ENCODE peak calls at places on chromosome 16, in four cellular contexts. V is dorsolateral prefrontal cortex, F is MM.1S, O is psoas muscle. J is an unnamed sample.

GRCh38 chr16:70700101-70701020 is 14.5 kb upstream of the MTSS2 start:
- DNase-seq in V (peak), O (peak), F (no peak), J (no peak)

GRCh38 chr16:61435356-61435755 is 600.9 kb downstream of the CDH8 start:
- DNase-seq in F (no peak), V (no peak), O (no peak), J (no peak)

GRCh38 chr16:78407191-78407590 is 307.7 kb downstream of the WWOX start:
- DNase-seq in O (no peak), V (no peak), F (no peak), J (no peak)

GRCh38 chr16:75052481-75053211 is 53.8 kb downstream of the ZNRF1 start:
- DNase-seq in V (no peak), F (no peak), O (no peak), J (no peak)

GRCh38 chr16:4618645-4619418 is 4.1 kb upstream of the UBALD1 start:
- DNase-seq in F (no peak), V (no peak), O (no peak), J (no peak)

GRCh38 chr16:69069504-69069903 is 35.9 kb upstream of the HAS3 start:
- DNase-seq in V (no peak), F (no peak), O (no peak), J (no peak)

GRCh38 chr16:57169327-57169726 is 16.5 kb downstream of the PSME3IP1 start:
- DNase-seq in O (no peak), F (no peak), V (no peak), J (no peak)

GRCh38 chr16:22092143-22092933 is at the start of gene VWA3A:
- DNase-seq in V (peak), O (no peak), F (no peak), J (no peak)

GRCh38 chr16:678858-679807 is 1.1 kb upstream of the STUB1 start:
- DNase-seq in O (peak), F (no peak), V (peak), J (peak)

GRCh38 chr16:10679921-10680320 is 14.8 kb downstream of the TEKT5 start:
- DNase-seq in F (no peak), V (no peak), O (no peak), J (no peak)

GRCh38 chr16:79191933-79192332 is 408.6 kb downstream of the MAF start:
- DNase-seq in V (no peak), O (no peak), F (no peak), J (no peak)

GRCh38 chr16:17590711-17591654 is 120.2 kb upstream of the XYLT1 start:
- DNase-seq in F (no peak), O (no peak), V (no peak), J (no peak)

GRCh38 chr16:55668337-55669281 is 12.8 kb downstream of the SLC6A2 start:
- DNase-seq in O (peak), F (no peak), V (no peak), J (no peak)

GRCh38 chr16:19879241-19879792 is 5.3 kb downstream of the GPRC5B start:
- DNase-seq in V (peak), O (no peak), F (no peak), J (no peak)

GRCh38 chr16:58678716-58679115 is 5.9 kb downstream of the SLC38A7 start:
- DNase-seq in V (peak), F (no peak), O (peak), J (peak)

GRCh38 chr16:46894011-46894672 is 10.0 kb downstream of the GPT2 start:
- DNase-seq in O (peak), V (peak), F (no peak), J (no peak)

GRCh38 chr16:4350787-4351659 is at the start of gene PAM16:
- DNase-seq in V (peak), F (peak), O (peak), J (peak)

GRCh38 chr16:90057738-90058173 is 19.4 kb downstream of the PRDM7 start:
- DNase-seq in V (no peak), O (no peak), F (no peak), J (peak)

GRCh38 chr16:88685156-88686061 is 898 bp downstream of the SNAI3 start:
- DNase-seq in O (no peak), V (no peak), F (peak), J (no peak)

GRCh38 chr16:80065565-80065964 is 465.0 kb upstream of the MAF start:
- DNase-seq in V (no peak), O (no peak), F (no peak), J (no peak)

GRCh38 chr16:21028728-21029127 is 121.9 kb downstream of the DNAH3 start:
- DNase-seq in V (no peak), F (no peak), O (no peak), J (no peak)

GRCh38 chr16:89410794-89411309 is 79.5 kb downstream of the ANKRD11 start:
- DNase-seq in O (peak), F (no peak), V (peak), J (no peak)

GRCh38 chr16:14629612-14629918 is 495 bp downstream of the PARN start:
- DNase-seq in F (no peak), V (no peak), O (no peak), J (no peak)

GRCh38 chr16:20647736-20648135 is 49.7 kb downstream of the ACSM1 start:
- DNase-seq in F (no peak), O (no peak), V (no peak), J (no peak)

GRCh38 chr16:80718480-80719220 is 85.7 kb downstream of the CDYL2 start:
- DNase-seq in V (no peak), O (no peak), F (no peak), J (no peak)

GRCh38 chr16:12470311-12471229 is 333.1 kb downstream of the CPPED1 start:
- DNase-seq in V (peak), O (peak), F (no peak), J (no peak)

GRCh38 chr16:381788-382717 is at the start of gene PGAP6:
- DNase-seq in O (peak), V (peak), F (peak), J (peak)

GRCh38 chr16:11613381-11614303 is 26.9 kb upstream of the LITAF start:
- DNase-seq in O (no peak), V (peak), F (no peak), J (peak)

DNA sequence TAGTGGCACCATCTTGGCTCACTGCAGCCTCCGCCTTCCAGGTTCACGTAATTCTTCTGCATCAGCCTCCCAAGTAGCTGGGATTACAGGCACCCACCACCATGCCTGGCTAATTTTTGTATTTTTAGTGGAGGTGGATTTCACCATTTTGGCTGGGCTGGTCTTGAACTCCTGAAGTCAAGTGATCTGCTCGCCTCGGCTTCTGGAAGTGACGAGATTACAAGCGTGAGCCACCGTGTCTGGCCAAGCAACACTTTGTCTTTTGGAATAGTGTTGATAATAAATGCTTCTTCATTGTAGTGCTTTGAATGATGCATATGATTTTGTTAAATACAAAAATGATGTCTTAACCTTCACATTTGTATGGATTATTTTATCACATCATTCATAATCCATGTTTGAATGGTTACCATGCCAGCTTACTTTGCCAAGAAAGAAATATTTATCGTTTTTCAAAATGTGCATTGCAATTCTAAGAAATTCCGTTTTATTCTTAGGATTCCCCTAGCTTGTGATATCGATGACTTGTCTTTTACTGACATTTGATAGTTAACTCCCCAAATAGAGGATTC is 29.1 kb downstream of the USP10 start:
- DNase-seq in O (no peak), V (no peak), F (no peak), J (no peak)
- H3K4me3 ChIP-seq in O (peak), V (no peak), F (no peak), J (peak)

DNA sequence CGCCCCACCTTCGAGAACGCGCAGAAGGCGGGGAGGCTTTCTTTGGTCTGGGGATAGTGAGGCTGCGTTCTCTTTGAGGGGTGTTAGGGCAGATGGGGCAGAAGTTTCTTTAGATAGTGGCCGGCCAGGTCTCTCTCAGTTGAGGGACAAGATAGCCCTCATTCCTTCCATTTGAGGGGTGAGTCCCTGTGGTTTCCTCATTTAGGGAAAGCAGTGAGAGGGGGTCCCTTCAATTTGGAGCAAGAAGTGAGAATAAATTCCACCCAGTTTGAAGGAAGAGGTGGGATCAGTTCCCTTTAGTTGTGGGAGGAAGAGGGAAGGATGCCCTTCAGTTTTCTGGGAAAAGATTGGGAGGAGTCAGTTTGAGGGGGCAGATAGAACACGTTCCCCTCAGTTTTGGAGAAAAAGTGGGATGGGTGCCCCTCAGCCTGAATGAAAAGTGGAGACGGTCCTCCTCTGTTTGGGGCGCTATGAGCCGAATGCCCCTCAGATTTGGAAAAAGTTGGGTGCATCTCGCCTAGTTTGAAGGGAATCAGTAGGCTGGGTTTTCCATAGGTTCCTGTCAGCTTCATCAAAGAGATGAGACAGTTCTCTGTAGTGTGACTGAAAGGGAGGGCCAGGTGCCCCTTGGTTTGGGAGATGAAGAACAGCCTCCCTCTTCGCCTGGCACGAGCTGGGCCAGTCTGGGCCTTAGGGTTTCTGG is 568 bp upstream of the FHOD1 start:
- DNase-seq in F (peak), O (no peak), V (no peak), J (no peak)
- TF ChIP-seq CTCF in F (no peak), O (no peak), V (no peak), J (no peak)

DNA sequence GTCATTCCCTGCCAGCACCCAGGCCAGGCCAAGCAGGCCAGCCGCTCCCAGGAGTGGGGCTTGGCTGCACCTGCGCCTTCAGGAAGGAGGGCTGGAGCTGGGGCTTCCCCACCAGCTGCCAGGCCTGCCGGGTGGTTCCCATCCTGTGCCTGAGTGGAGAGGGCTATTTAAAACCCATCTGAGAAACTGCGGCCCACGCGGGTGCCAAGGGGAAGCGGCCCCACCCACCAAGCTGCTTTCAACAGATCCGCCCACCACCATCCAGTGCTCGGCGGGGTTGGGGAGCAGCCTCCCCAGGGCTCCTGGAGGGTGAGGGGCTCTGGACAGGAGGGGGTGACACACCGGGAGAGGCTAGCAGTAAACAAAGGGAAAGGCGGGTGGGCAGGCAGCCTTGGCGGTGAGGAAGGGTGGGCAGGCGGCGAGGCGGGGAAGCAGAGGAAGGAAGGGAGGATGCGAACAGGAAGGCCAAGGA is 3.6 kb downstream of the NTHL1 start:
- DNase-seq in O (peak), V (peak), F (no peak), J (peak)
- H3K4me3 ChIP-seq in O (peak), V (no peak), F (no peak), J (no peak)

GRCh38 chr16:26762596-26762995 is 304.1 kb upstream of the C16orf82 start:
- DNase-seq in O (no peak), V (no peak), F (no peak), J (no peak)

GRCh38 chr16:26770547-26770946 is 296.2 kb upstream of the C16orf82 start:
- DNase-seq in F (no peak), O (no peak), V (no peak), J (no peak)

GRCh38 chr16:26765087-26765486 is 301.6 kb upstream of the C16orf82 start:
- DNase-seq in V (no peak), F (no peak), O (no peak), J (peak)
- TF ChIP-seq CTCF in V (peak), F (peak), O (peak), J (peak)

DNA sequence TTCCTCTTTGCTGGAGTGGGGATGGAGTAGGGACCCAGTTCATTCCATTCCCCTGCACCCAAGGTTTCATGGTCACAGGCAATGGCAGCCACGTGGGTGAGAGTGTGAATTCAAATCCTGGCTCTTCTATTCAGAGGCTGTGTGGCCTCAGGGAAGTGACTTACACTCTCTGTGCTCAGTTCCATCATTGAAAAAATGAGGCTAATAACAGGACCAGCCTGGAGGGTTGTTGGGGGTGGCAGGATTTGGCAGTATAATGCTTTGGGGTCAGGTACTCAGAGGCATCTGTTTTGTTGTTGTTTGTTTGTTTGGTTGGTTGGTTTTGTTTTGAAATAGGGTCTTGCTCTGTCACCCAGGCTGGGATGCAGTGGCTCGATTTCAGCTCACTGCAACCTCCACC is 2.2 kb upstream of the CRISPLD2 start:
- DNase-seq in O (no peak), F (no peak), V (no peak), J (no peak)
- H3K4me3 ChIP-seq in O (no peak), F (no peak), V (no peak), J (no peak)

DNA sequence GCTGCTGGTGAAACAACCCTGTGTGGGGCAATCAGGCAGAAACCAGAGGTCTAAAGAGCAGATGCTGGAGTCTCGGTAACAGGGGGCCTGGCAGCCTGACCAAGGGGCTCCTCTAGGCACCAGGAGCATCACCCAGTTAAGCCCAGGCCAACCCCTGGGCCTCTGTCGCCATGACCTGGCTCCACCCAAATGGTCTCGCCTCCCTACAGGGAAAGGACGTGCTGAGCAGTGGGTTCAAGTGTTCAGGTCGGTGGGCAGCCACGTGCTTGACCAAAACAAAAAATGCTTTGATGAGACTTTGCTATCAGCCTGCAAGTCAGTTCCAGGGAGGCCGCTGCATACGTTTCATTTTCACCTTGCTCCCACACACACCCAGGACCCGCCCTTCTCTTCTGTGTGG is 240.3 kb downstream of the ZNF423 start:
- DNase-seq in F (no peak), O (no peak), V (no peak), J (no peak)
- TF ChIP-seq CTCF in F (no peak), O (no peak), V (no peak), J (no peak)

GRCh38 chr16:86585821-86586611 is 7.7 kb downstream of the FOXL1 start:
- DNase-seq in V (no peak), O (no peak), F (no peak), J (no peak)
- H3K4me3 ChIP-seq in V (no peak), O (no peak), F (no peak), J (no peak)

DNA sequence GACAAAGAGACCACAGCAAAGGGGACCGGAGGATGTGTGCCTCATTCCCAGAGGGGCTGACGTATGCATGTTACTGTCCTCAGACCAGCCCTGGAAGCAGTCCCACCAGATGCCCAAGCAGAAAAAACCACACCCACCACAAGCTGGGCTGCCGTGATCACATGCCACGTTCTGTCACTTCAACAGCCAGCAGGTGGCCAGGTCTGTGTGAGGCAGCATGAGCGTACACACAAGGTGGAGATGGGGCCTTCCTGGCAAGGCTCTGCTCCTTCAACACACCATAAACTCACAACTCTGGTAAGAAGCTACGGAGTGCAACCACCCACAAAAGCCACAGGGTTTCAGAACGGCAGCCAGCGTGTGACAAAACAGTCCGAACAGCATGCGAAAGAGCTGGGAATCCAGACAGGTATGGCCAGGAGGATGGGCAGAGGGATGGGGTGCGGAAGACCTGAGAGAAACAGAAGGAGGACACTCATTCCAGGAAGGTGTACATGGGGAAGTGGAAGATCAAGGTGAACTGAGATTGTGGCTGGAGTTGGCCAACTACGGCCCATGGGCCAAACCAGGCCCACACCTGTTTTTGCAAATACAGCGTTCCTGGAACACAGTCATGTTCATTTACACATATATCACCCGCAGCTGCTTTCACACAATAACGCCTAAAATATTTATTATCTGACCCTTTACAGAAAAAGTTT is 27.9 kb downstream of the MBTPS1 start:
- DNase-seq in O (no peak), V (peak), F (peak), J (peak)
- TF ChIP-seq CTCF in O (no peak), V (no peak), F (peak), J (peak)